ENCODE peak calls at places on chromosomes 6 and 20, in ten cellular contexts. Z, M, L, C, P, D, O, U, N and R are unnamed samples.

GRCh38 chr6:337782-338464 is 45.6 kb downstream of the DUSP22 start:
- DNase-seq in Z (no peak), M (no peak), L (no peak), C (no peak), P (no peak), D (no peak), O (no peak), U (no peak), N (no peak), R (no peak)

GRCh38 chr6:134537146-134537555 is 219.2 kb upstream of the SGK1 start:
- DNase-seq in Z (no peak), M (no peak), L (no peak), C (no peak), P (peak), D (peak), O (no peak), U (no peak), N (no peak), R (no peak)

GRCh38 chr20:41428285-41428684 is 61.7 kb upstream of the EMILIN3 start:
- DNase-seq in Z (no peak), M (no peak), L (no peak), C (no peak), P (peak), D (peak), O (no peak), U (no peak), N (peak), R (no peak)

GRCh38 chr6:30689985-30690384 is 799 bp downstream of the NRM start:
- DNase-seq in Z (no peak), M (no peak), L (no peak), C (no peak), P (no peak), D (no peak), O (no peak), U (no peak), N (no peak), R (no peak)

GRCh38 chr20:23145281-23145700 is 59.2 kb upstream of the CD93 start:
- DNase-seq in Z (no peak), M (no peak), L (peak), C (no peak), P (peak), D (peak), O (peak), U (peak), N (no peak), R (peak)

GRCh38 chr6:134247271-134247833 is 70.6 kb downstream of the SGK1 start:
- DNase-seq in Z (no peak), M (peak), L (no peak), C (no peak), P (no peak), D (no peak), O (peak), U (no peak), N (peak), R (no peak)

GRCh38 chr6:31711233-31711632 is 3.9 kb upstream of the LY6G6D start:
- DNase-seq in Z (no peak), M (no peak), L (no peak), C (peak), P (no peak), D (no peak), O (peak), U (no peak), N (no peak), R (no peak)

GRCh38 chr6:134379086-134379485 is 61.2 kb upstream of the SGK1 start:
- DNase-seq in Z (no peak), M (peak), L (peak), C (peak), P (no peak), D (no peak), O (peak), U (no peak), N (peak), R (no peak)

GRCh38 chr6:141421378-141421777 is 711.3 kb upstream of the GJE1 start:
- DNase-seq in Z (no peak), M (no peak), L (no peak), C (no peak), P (peak), D (peak), O (no peak), U (no peak), N (no peak), R (no peak)

GRCh38 chr6:34496103-34496685 is 30.3 kb downstream of the PACSIN1 start:
- DNase-seq in Z (no peak), M (no peak), L (no peak), C (no peak), P (no peak), D (no peak), O (no peak), U (no peak), N (no peak), R (no peak)

GRCh38 chr6:45970326-45970725 is 45.3 kb downstream of the CLIC5 start:
- DNase-seq in Z (no peak), M (no peak), L (no peak), C (peak), P (no peak), D (no peak), O (no peak), U (no peak), N (no peak), R (no peak)

GRCh38 chr6:15016813-15017212 is 229.1 kb upstream of the JARID2 start:
- DNase-seq in Z (no peak), M (no peak), L (no peak), C (no peak), P (no peak), D (no peak), O (no peak), U (no peak), N (no peak), R (no peak)

GRCh38 chr6:97630592-97630991 is 347.6 kb upstream of the MMS22L start:
- DNase-seq in Z (no peak), M (no peak), L (no peak), C (no peak), P (peak), D (no peak), O (no peak), U (no peak), N (no peak), R (no peak)

GRCh38 chr6:46586896-46587295 is 65.7 kb downstream of the CYP39A1 start:
- DNase-seq in Z (no peak), M (no peak), L (no peak), C (no peak), P (no peak), D (no peak), O (no peak), U (no peak), N (no peak), R (no peak)

GRCh38 chr20:52379723-52380336 is 188.3 kb upstream of the ZFP64 start:
- DNase-seq in Z (peak), M (peak), L (peak), C (peak), P (peak), D (peak), O (no peak), U (peak), N (peak), R (no peak)

GRCh38 chr6:84568971-84569370 is 195.4 kb downstream of the TBX18 start:
- DNase-seq in Z (no peak), M (no peak), L (no peak), C (no peak), P (peak), D (peak), O (no peak), U (no peak), N (peak), R (no peak)

GRCh38 chr6:137286368-137286767 is 67.2 kb upstream of the IFNGR1 start:
- DNase-seq in Z (no peak), M (no peak), L (no peak), C (no peak), P (no peak), D (no peak), O (no peak), U (no peak), N (no peak), R (no peak)

DNA sequence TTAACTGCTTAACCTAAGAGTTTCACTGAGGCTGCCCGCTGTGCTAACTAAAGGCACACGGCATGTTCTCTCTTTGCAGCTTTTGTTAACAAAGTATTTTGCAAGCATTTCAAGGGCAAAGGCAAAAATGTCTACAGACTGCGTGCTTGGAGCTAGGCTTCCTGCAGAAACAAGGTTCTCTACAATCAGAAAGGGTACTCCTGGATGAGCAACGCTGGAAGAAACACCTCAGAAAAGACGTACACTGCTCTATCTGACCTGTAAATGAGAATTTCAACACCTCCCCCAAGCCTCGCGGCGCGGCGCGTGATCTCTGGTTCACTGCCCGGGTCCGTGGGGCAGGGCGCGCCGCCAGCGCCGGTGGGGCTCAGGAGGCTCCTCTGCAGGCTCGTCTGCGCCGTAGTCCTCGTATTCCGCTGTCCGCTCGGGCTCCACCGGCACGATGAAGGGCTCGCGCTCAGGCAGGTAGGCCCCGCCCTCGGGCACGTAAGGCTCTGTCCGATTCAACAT is 120.9 kb downstream of the COL12A1 start:
- DNase-seq in Z (no peak), M (no peak), L (no peak), C (no peak), P (no peak), D (no peak), O (peak), U (no peak), N (peak), R (no peak)
- H3K4me3 ChIP-seq in Z (peak), M (no peak), L (no peak), C (peak), P (no peak), D (no peak), O (peak), U (no peak), N (peak), R (peak)

GRCh38 chr20:48983423-48984400 is 62.2 kb downstream of the ARFGEF2 start:
- DNase-seq in Z (peak), M (no peak), L (peak), C (no peak), P (peak), D (peak), O (no peak), U (peak), N (peak), R (no peak)

GRCh38 chr20:48984575-48985219 is 61.4 kb upstream of the CSE1L start:
- DNase-seq in Z (no peak), M (no peak), L (no peak), C (no peak), P (no peak), D (no peak), O (no peak), U (no peak), N (no peak), R (no peak)

GRCh38 chr20:48990467-48990866 is 55.6 kb upstream of the CSE1L start:
- DNase-seq in Z (no peak), M (no peak), L (no peak), C (no peak), P (no peak), D (no peak), O (no peak), U (no peak), N (no peak), R (no peak)

GRCh38 chr20:48986899-48987298 is 59.2 kb upstream of the CSE1L start:
- DNase-seq in Z (no peak), M (no peak), L (no peak), C (no peak), P (no peak), D (peak), O (no peak), U (no peak), N (no peak), R (no peak)
- TF ChIP-seq CTCF in Z (peak), M (peak), L (no peak), C (no peak), P (peak), D (peak), O (no peak), U (no peak), N (peak), R (no peak)

DNA sequence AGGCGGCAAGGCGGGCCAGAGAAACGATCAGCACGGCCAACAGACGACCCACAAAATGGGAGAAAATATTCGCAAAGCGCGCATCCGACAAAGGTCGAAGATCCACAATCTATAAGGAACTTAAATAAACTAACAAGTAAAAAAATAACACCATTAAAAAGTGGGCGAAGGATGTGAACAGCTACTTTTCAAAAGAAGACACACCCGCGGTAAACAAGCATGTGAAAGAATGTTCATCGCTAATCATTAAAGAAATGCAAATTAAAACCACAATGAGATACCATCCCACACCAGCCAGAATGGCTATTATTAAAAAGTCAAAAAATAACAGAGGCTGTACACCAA is 117.8 kb upstream of the SIRPA start:
- DNase-seq in Z (no peak), M (no peak), L (no peak), C (no peak), P (no peak), D (no peak), O (no peak), U (no peak), N (no peak), R (no peak)
- H3K4me3 ChIP-seq in Z (peak), M (peak), L (peak), C (peak), P (no peak), D (peak), O (peak), U (peak), N (no peak), R (peak)

DNA sequence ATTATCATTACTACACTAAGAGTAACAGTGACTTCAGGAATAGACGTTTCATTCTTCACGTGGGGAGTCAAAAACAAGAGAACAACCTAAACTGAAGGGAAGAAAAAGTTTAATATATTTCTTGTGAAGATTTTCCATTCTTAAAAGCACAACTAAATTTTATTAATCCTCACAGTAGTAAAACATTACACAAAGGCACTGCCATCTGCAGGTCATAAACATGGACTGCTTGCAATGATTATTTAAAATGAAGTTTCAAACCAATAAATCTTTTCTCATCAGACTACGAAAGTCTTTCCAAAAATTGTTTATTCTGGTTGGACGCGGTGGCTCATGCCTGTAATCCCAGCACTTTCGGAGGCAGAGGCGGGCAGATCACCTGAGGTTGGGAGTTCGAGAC is 2.6 kb downstream of the NCOA5 start:
- DNase-seq in Z (no peak), M (no peak), L (no peak), C (no peak), P (peak), D (peak), O (no peak), U (no peak), N (no peak), R (no peak)
- TF ChIP-seq CTCF in Z (peak), M (peak), L (no peak), C (no peak), P (peak), D (peak), O (no peak), U (peak), N (peak), R (peak)

GRCh38 chr6:130743175-130743574 is 84.0 kb upstream of the SMLR1 start:
- DNase-seq in Z (no peak), M (no peak), L (no peak), C (no peak), P (no peak), D (no peak), O (no peak), U (no peak), N (no peak), R (no peak)
- H3K4me3 ChIP-seq in Z (no peak), M (no peak), L (no peak), C (no peak), P (no peak), D (no peak), O (no peak), U (no peak), N (no peak), R (no peak)

GRCh38 chr6:79373880-79374279 is 139.4 kb upstream of the HMGN3 start:
- DNase-seq in Z (no peak), M (no peak), L (no peak), C (no peak), P (no peak), D (no peak), O (no peak), U (no peak), N (no peak), R (no peak)

GRCh38 chr6:79374308-79374707 is 139.8 kb upstream of the HMGN3 start:
- DNase-seq in Z (no peak), M (no peak), L (no peak), C (no peak), P (no peak), D (no peak), O (no peak), U (no peak), N (no peak), R (no peak)

GRCh38 chr6:79377830-79378460 is 143.5 kb upstream of the HMGN3 start:
- DNase-seq in Z (no peak), M (peak), L (no peak), C (no peak), P (no peak), D (peak), O (no peak), U (no peak), N (peak), R (no peak)

GRCh38 chr6:79377047-79377446 is 142.6 kb upstream of the HMGN3 start:
- DNase-seq in Z (no peak), M (no peak), L (no peak), C (no peak), P (no peak), D (peak), O (no peak), U (no peak), N (no peak), R (no peak)

GRCh38 chr6:79375635-79376425 is 141.3 kb upstream of the HMGN3 start:
- DNase-seq in Z (no peak), M (no peak), L (no peak), C (no peak), P (no peak), D (no peak), O (no peak), U (no peak), N (no peak), R (no peak)
- TF ChIP-seq CTCF in Z (no peak), M (no peak), L (no peak), C (no peak), P (no peak), D (no peak), O (no peak), U (no peak), N (no peak), R (no peak)

DNA sequence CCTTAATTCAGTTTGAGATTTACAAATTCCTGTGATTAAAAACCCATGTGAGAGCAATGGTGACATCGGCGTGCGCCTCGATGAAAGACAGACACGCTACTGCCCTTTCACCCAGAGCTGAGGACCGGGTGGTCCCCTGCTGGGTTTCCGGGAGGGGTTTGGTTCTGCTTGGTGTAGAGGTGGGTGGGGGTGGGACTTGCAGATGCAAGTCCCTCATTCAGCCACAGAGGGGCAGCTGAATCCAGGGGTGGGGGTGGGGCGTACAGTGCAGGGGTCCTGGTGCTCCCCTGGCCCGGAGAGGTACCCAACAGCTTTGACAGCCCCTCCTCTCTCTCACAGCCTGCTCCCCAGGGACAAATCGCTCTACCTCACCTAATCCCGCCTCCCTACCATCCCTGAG is 118.7 kb downstream of the JPH2 start:
- DNase-seq in Z (no peak), M (no peak), L (peak), C (no peak), P (no peak), D (no peak), O (no peak), U (no peak), N (no peak), R (no peak)
- H3K4me3 ChIP-seq in Z (no peak), M (no peak), L (no peak), C (no peak), P (no peak), D (no peak), O (no peak), U (no peak), N (no peak), R (no peak)